ENCODE peak calls at places on chromosomes 3 and 15, in six cellular contexts. E is spleen, Z is stomach, U is transverse colon, K is GM12892, J is upper lobe of left lung. C is an unnamed sample.

GRCh38 chr3:140384028-140384771 is 293.7 kb upstream of the TRIM42 start:
- DNase-seq in K (no peak), U (no peak), Z (peak), J (no peak), E (no peak), C (no peak)

GRCh38 chr3:60010778-60011177 is 961.0 kb upstream of the CFAP20DC start:
- DNase-seq in K (peak), Z (no peak), E (no peak), J (no peak), U (no peak), C (peak)

GRCh38 chr15:48667701-48668100 is 22.2 kb upstream of the FBN1 start:
- DNase-seq in Z (no peak), E (no peak), U (no peak), J (no peak), K (no peak), C (no peak)

GRCh38 chr3:37458162-37458895 is 283.9 kb upstream of the LRRFIP2 start:
- DNase-seq in E (no peak), J (no peak), K (no peak), Z (no peak), U (no peak), C (no peak)

GRCh38 chr15:38683382-38684242 is 119.0 kb upstream of the RASGRP1 start:
- DNase-seq in K (no peak), J (no peak), U (peak), E (no peak), Z (peak), C (peak)

GRCh38 chr3:173938159-173938558 is 540.6 kb downstream of the NLGN1 start:
- DNase-seq in Z (no peak), K (no peak), U (no peak), E (no peak), J (no peak), C (no peak)

GRCh38 chr3:16484216-16484615 is 29.3 kb downstream of the RFTN1 start:
- DNase-seq in E (no peak), Z (peak), J (no peak), U (peak), K (no peak), C (no peak)

GRCh38 chr3:69869643-69870042 is 129.9 kb upstream of the SAMMSON start:
- DNase-seq in J (no peak), E (no peak), K (no peak), U (no peak), Z (no peak), C (no peak)

GRCh38 chr3:10516835-10517465 is 11.6 kb upstream of the ATP2B2 start:
- DNase-seq in U (no peak), J (no peak), E (peak), Z (no peak), K (no peak), C (no peak)

GRCh38 chr15:47349179-47349578 is 368.1 kb upstream of the SEMA6D start:
- DNase-seq in Z (no peak), E (no peak), U (no peak), J (no peak), K (no peak), C (no peak)

GRCh38 chr3:142035308-142035922 is 113.9 kb downstream of the TFDP2 start:
- DNase-seq in J (no peak), U (no peak), E (no peak), Z (no peak), K (no peak), C (no peak)

GRCh38 chr3:193620650-193621049 is 27.6 kb downstream of the OPA1 start:
- DNase-seq in E (no peak), K (no peak), Z (no peak), U (no peak), J (no peak), C (no peak)

GRCh38 chr3:126105691-126106187 is 21.8 kb upstream of the SLC41A3 start:
- DNase-seq in J (peak), E (peak), K (peak), U (no peak), Z (no peak), C (no peak)

GRCh38 chr15:38129531-38130199 is 123.0 kb upstream of the SPRED1 start:
- DNase-seq in J (no peak), U (peak), E (no peak), Z (peak), K (no peak), C (no peak)

GRCh38 chr3:15107075-15107947 is 8.4 kb upstream of the RBSN start:
- DNase-seq in E (no peak), K (no peak), U (no peak), Z (no peak), J (no peak), C (no peak)

GRCh38 chr3:126524429-126524988 is 554 bp downstream of the CHST13 start:
- DNase-seq in K (no peak), Z (no peak), E (peak), J (no peak), U (peak), C (no peak)

GRCh38 chr3:39000008-39000450 is 51.7 kb downstream of the SCN11A start:
- DNase-seq in E (no peak), J (no peak), Z (no peak), K (peak), U (no peak), C (peak)

GRCh38 chr3:15051531-15051930 is 13.6 kb downstream of the MRPS25 start:
- DNase-seq in E (peak), J (no peak), U (peak), K (peak), Z (peak), C (peak)

GRCh38 chr15:59995568-59996349 is 8.4 kb upstream of the FOXB1 start:
- DNase-seq in Z (no peak), U (no peak), E (no peak), J (no peak), K (no peak), C (no peak)

GRCh38 chr3:196181127-196181546 is 30.1 kb downstream of the ZDHHC19 start:
- DNase-seq in E (peak), J (no peak), K (no peak), Z (no peak), U (no peak), C (no peak)

GRCh38 chr3:117910820-117911524 is 1123.7 kb downstream of the IGSF11 start:
- DNase-seq in E (no peak), K (no peak), U (no peak), Z (peak), J (no peak), C (no peak)

GRCh38 chr15:50068016-50068415 is 51.0 kb downstream of the ATP8B4 start:
- DNase-seq in K (no peak), J (no peak), U (no peak), Z (no peak), E (no peak), C (no peak)

GRCh38 chr3:151319613-151320012 is 3.0 kb upstream of the GPR87 start:
- DNase-seq in U (no peak), Z (no peak), E (no peak), K (no peak), J (no peak), C (no peak)

GRCh38 chr3:29430558-29430971 is 149.7 kb downstream of the RBMS3 start:
- DNase-seq in Z (no peak), E (no peak), J (no peak), K (no peak), U (no peak), C (no peak)

GRCh38 chr3:132417695-132418520 is 606 bp downstream of the DNAJC13 start:
- DNase-seq in J (no peak), Z (peak), U (peak), K (peak), E (no peak), C (peak)

GRCh38 chr3:43366466-43366865 is 80.1 kb downstream of the SNRK start:
- DNase-seq in K (no peak), Z (peak), E (no peak), U (no peak), J (no peak), C (no peak)

GRCh38 chr3:126160243-126161210 is 19.9 kb downstream of the ALDH1L1 start:
- DNase-seq in Z (no peak), E (peak), K (no peak), U (no peak), J (peak), C (no peak)

GRCh38 chr3:188978772-188979171 is 193.0 kb upstream of the TPRG1 start:
- DNase-seq in Z (no peak), E (no peak), U (no peak), K (no peak), J (no peak), C (no peak)

GRCh38 chr3:38004415-38005075 is 14.0 kb downstream of the VILL start:
- DNase-seq in J (no peak), Z (peak), U (peak), K (no peak), E (peak), C (no peak)

GRCh38 chr3:8617921-8618320 is 26.7 kb downstream of the SSUH2 start:
- DNase-seq in Z (peak), E (no peak), K (no peak), J (no peak), U (no peak), C (no peak)

GRCh38 chr15:67210555-67211168 is 43.8 kb downstream of the AAGAB start:
- DNase-seq in J (no peak), U (no peak), K (no peak), E (no peak), Z (no peak), C (no peak)

GRCh38 chr3:168071535-168071934 is 24.2 kb downstream of the GOLIM4 start:
- DNase-seq in J (no peak), U (no peak), Z (no peak), K (no peak), E (no peak), C (no peak)

GRCh38 chr3:44080507-44080906 is 161.2 kb upstream of the TOPAZ1 start:
- DNase-seq in E (no peak), K (no peak), U (no peak), Z (no peak), J (no peak), C (no peak)

GRCh38 chr15:33907326-33907725 is 61.0 kb upstream of the CHRM5 start:
- DNase-seq in K (no peak), U (no peak), E (no peak), J (no peak), Z (no peak), C (no peak)

GRCh38 chr3:136292500-136292899 is 42.4 kb downstream of the PCCB start:
- DNase-seq in Z (no peak), E (no peak), J (no peak), K (no peak), U (no peak), C (no peak)

GRCh38 chr3:86381247-86381646 is 609.7 kb downstream of the VGLL3 start:
- DNase-seq in J (no peak), Z (no peak), E (no peak), U (no peak), K (no peak), C (no peak)

GRCh38 chr3:49163609-49164008 is 2.5 kb downstream of the CCDC71 start:
- DNase-seq in K (no peak), U (no peak), Z (no peak), J (no peak), E (no peak), C (no peak)

GRCh38 chr3:49164983-49165720 is 979 bp downstream of the CCDC71 start:
- DNase-seq in J (no peak), K (no peak), Z (no peak), E (no peak), U (no peak), C (no peak)

GRCh38 chr3:49161808-49162530 is 4.2 kb downstream of the CCDC71 start:
- DNase-seq in Z (no peak), E (no peak), U (no peak), J (no peak), K (no peak), C (no peak)

GRCh38 chr3:49161197-49161596 is 4.9 kb downstream of the CCDC71 start:
- DNase-seq in K (no peak), E (no peak), J (no peak), U (no peak), Z (no peak), C (no peak)

GRCh38 chr3:49162751-49163419 is 3.2 kb downstream of the CCDC71 start:
- DNase-seq in Z (no peak), K (no peak), E (no peak), J (no peak), U (no peak), C (no peak)
- TF ChIP-seq POLR2A in Z (no peak), K (peak), E (no peak), J (no peak), U (no peak), C (peak)

GRCh38 chr3:183270344-183270743 is 17.3 kb downstream of the B3GNT5 start:
- DNase-seq in Z (no peak), E (no peak), J (no peak), U (no peak), K (no peak), C (no peak)
- TF ChIP-seq POLR2AphosphoS5 in Z (no peak), E (no peak), J (no peak), U (no peak), K (no peak), C (no peak)

GRCh38 chr15:89317188-89317720 is 17.4 kb downstream of the POLG start:
- DNase-seq in Z (no peak), U (no peak), J (no peak), K (no peak), E (no peak), C (no peak)

GRCh38 chr15:89320200-89320599 is 14.4 kb downstream of the POLG start:
- DNase-seq in Z (no peak), K (no peak), J (no peak), E (no peak), U (no peak), C (no peak)

DNA sequence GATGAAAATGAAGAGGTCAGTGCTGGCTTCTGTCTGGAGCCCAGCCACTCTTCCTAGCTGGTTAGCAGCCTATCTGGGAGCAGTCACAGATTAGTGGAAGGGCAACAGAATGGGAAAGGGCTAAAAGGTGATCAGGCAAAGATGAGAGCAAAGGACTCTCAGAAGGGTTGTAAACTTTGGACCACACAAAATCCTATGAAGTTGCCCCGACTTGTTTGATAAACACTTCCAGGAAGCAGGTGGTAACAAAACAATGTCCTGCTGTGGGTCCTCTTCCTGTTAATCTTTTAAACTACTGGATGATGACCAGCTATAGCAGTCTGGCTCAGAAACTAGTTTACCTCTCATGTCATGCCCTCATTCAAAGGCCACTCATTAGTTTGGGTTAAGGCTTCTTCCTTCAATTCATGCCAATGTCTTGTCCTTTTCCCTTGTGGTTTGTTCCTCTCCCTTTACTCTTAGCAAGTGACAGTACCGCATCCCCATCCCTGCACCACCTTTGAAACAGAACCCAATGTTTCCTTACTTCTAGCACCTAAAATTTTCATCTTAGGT is 19.2 kb downstream of the POLG start:
- DNase-seq in J (no peak), K (no peak), U (no peak), Z (no peak), E (no peak), C (no peak)
- TF ChIP-seq POLR2A in J (no peak), K (peak), U (no peak), Z (no peak), E (no peak), C (no peak)

GRCh38 chr15:92920595-92921169 is 20.6 kb downstream of the CHD2 start:
- DNase-seq in K (no peak), J (no peak), U (no peak), Z (no peak), E (no peak), C (no peak)

GRCh38 chr15:92914768-92915221 is 14.7 kb downstream of the CHD2 start:
- DNase-seq in K (no peak), U (no peak), Z (no peak), E (no peak), J (no peak), C (no peak)

GRCh38 chr15:92915766-92916435 is 15.8 kb downstream of the CHD2 start:
- DNase-seq in E (no peak), Z (no peak), J (no peak), K (no peak), U (no peak), C (no peak)

GRCh38 chr15:92921215-92922131 is 21.3 kb downstream of the CHD2 start:
- DNase-seq in U (no peak), J (no peak), Z (no peak), E (no peak), K (no peak), C (no peak)

DNA sequence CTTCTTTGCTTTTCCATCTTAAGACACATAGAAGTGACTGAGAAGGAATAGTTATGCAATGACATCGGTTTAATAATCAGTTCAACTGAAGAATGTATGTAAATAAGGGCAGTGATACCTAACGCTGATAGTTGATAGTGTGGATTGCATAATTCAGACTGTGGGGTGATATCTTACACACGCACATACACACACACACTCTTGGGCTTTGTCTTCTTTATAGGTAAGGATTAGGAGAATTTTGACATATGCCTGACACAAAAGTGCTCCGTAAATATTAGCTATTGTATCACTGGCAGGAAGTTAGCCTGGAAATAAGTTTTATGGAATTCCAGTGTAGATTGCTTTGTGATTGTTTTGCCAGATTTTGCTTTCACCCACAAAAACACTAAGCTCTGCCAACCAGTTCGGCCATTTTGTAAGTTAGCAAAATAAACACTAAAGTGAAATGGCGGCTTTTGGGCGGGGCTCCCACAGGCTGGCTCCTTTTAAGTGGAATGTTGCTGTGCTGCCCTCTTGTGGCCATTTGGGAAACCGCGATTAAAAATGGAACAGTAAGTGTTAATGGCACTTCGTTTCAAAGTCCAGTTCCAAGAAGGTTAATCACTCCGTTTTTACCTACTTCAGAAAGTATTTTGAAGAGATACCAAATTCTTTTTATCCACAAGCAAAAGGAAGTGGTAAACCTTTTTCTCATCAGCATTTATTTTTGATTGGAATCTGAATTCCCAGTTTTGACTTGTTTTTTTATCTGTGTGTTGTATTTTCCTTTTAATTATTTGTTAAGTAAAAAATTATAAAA is 17.7 kb downstream of the CHD2 start:
- DNase-seq in J (no peak), K (peak), U (peak), E (peak), Z (peak), C (peak)
- TF ChIP-seq POLR2AphosphoS5 in J (peak), K (no peak), U (peak), E (no peak), Z (peak), C (no peak)

DNA sequence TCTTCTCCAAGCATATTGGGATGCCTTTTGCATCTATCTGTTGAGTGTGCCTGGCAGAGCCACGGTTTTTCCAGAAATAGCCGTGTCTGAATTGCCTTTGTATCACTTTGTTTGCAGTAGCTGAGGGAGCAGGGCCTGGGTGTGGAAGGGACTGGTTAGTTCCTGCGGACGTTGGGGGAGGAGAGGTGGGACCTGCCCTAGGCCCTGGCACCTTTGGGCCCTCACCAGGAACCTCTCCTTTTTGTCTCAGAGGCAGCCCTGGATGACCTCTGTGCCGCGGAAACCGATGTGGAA is 18.6 kb downstream of the ATRIP start:
- DNase-seq in E (no peak), J (peak), U (no peak), Z (no peak), K (no peak), C (no peak)
- TF ChIP-seq POLR2A in E (no peak), J (no peak), U (no peak), Z (no peak), K (no peak), C (no peak)

C was measured in GM12891.